ENCODE peak calls at places on chromosomes 12 and 14, in ten cellular contexts. One of them, this sample, is unnamed.

GRCh38 chr14:73752297-73752992 is 38.3 kb upstream of the PNMA1 start:
- DNase-seq in ovary: peak
- DNase-seq in H7: no peak
- DNase-seq in mesendoderm: peak
- DNase-seq in hepatocyte: no peak
- DNase-seq in tibial nerve: no peak
- DNase-seq in upper lobe of right lung: peak
- DNase-seq in naive thymus-derived CD4-positive, alpha-beta T cell: peak
- DNase-seq in fibroblast of lung: peak
- DNase-seq in fibroblast of pulmonary artery: peak
- DNase-seq in this sample: peak

GRCh38 chr14:89117017-89117416 is 292.6 kb downstream of the TTC8 start:
- DNase-seq in ovary: no peak
- DNase-seq in H7: no peak
- DNase-seq in mesendoderm: peak
- DNase-seq in hepatocyte: no peak
- DNase-seq in tibial nerve: no peak
- DNase-seq in upper lobe of right lung: no peak
- DNase-seq in naive thymus-derived CD4-positive, alpha-beta T cell: no peak
- DNase-seq in fibroblast of lung: no peak
- DNase-seq in fibroblast of pulmonary artery: no peak
- DNase-seq in this sample: no peak

GRCh38 chr14:44940944-44941343 is 20.8 kb downstream of the KLHL28 start:
- DNase-seq in ovary: no peak
- DNase-seq in H7: no peak
- DNase-seq in mesendoderm: no peak
- DNase-seq in hepatocyte: no peak
- DNase-seq in tibial nerve: no peak
- DNase-seq in upper lobe of right lung: no peak
- DNase-seq in naive thymus-derived CD4-positive, alpha-beta T cell: peak
- DNase-seq in fibroblast of lung: no peak
- DNase-seq in fibroblast of pulmonary artery: no peak
- DNase-seq in this sample: no peak

GRCh38 chr12:15393995-15394394 is 71.7 kb downstream of the PTPRO start:
- DNase-seq in ovary: no peak
- DNase-seq in H7: no peak
- DNase-seq in mesendoderm: no peak
- DNase-seq in hepatocyte: no peak
- DNase-seq in tibial nerve: no peak
- DNase-seq in upper lobe of right lung: no peak
- DNase-seq in naive thymus-derived CD4-positive, alpha-beta T cell: no peak
- DNase-seq in fibroblast of lung: no peak
- DNase-seq in fibroblast of pulmonary artery: no peak
- DNase-seq in this sample: no peak

GRCh38 chr12:91914701-91915100 is 230.9 kb downstream of the BTG1 start:
- DNase-seq in ovary: no peak
- DNase-seq in H7: no peak
- DNase-seq in mesendoderm: no peak
- DNase-seq in hepatocyte: no peak
- DNase-seq in tibial nerve: no peak
- DNase-seq in upper lobe of right lung: no peak
- DNase-seq in naive thymus-derived CD4-positive, alpha-beta T cell: no peak
- DNase-seq in fibroblast of lung: no peak
- DNase-seq in fibroblast of pulmonary artery: no peak
- DNase-seq in this sample: no peak

GRCh38 chr14:52835122-52835903 is 43.9 kb upstream of the GNPNAT1 start:
- DNase-seq in ovary: no peak
- DNase-seq in H7: peak
- DNase-seq in mesendoderm: peak
- DNase-seq in hepatocyte: peak
- DNase-seq in tibial nerve: no peak
- DNase-seq in upper lobe of right lung: no peak
- DNase-seq in naive thymus-derived CD4-positive, alpha-beta T cell: no peak
- DNase-seq in fibroblast of lung: peak
- DNase-seq in fibroblast of pulmonary artery: peak
- DNase-seq in this sample: no peak

GRCh38 chr14:40100544-40101196 is 668.4 kb upstream of the FBXO33 start:
- DNase-seq in ovary: no peak
- DNase-seq in H7: no peak
- DNase-seq in mesendoderm: no peak
- DNase-seq in hepatocyte: no peak
- DNase-seq in tibial nerve: no peak
- DNase-seq in upper lobe of right lung: no peak
- DNase-seq in naive thymus-derived CD4-positive, alpha-beta T cell: no peak
- DNase-seq in fibroblast of lung: no peak
- DNase-seq in fibroblast of pulmonary artery: no peak
- DNase-seq in this sample: no peak

GRCh38 chr14:99412122-99413061 is 68.3 kb downstream of the SETD3 start:
- DNase-seq in ovary: no peak
- DNase-seq in H7: peak
- DNase-seq in mesendoderm: peak
- DNase-seq in hepatocyte: no peak
- DNase-seq in tibial nerve: no peak
- DNase-seq in upper lobe of right lung: no peak
- DNase-seq in naive thymus-derived CD4-positive, alpha-beta T cell: no peak
- DNase-seq in fibroblast of lung: peak
- DNase-seq in fibroblast of pulmonary artery: peak
- DNase-seq in this sample: no peak

GRCh38 chr12:15562263-15562662 is 226.9 kb downstream of the EPS8 start:
- DNase-seq in ovary: no peak
- DNase-seq in H7: no peak
- DNase-seq in mesendoderm: no peak
- DNase-seq in hepatocyte: no peak
- DNase-seq in tibial nerve: no peak
- DNase-seq in upper lobe of right lung: no peak
- DNase-seq in naive thymus-derived CD4-positive, alpha-beta T cell: peak
- DNase-seq in fibroblast of lung: no peak
- DNase-seq in fibroblast of pulmonary artery: no peak
- DNase-seq in this sample: no peak

GRCh38 chr12:110776410-110776809 is 33.7 kb upstream of the PPP1CC start:
- DNase-seq in ovary: no peak
- DNase-seq in H7: no peak
- DNase-seq in mesendoderm: no peak
- DNase-seq in hepatocyte: no peak
- DNase-seq in tibial nerve: no peak
- DNase-seq in upper lobe of right lung: no peak
- DNase-seq in naive thymus-derived CD4-positive, alpha-beta T cell: no peak
- DNase-seq in fibroblast of lung: no peak
- DNase-seq in fibroblast of pulmonary artery: no peak
- DNase-seq in this sample: peak

GRCh38 chr14:69045857-69046351 is 66.8 kb upstream of the ACTN1 start:
- DNase-seq in ovary: peak
- DNase-seq in H7: peak
- DNase-seq in mesendoderm: no peak
- DNase-seq in hepatocyte: no peak
- DNase-seq in tibial nerve: no peak
- DNase-seq in upper lobe of right lung: no peak
- DNase-seq in naive thymus-derived CD4-positive, alpha-beta T cell: no peak
- DNase-seq in fibroblast of lung: peak
- DNase-seq in fibroblast of pulmonary artery: peak
- DNase-seq in this sample: no peak

GRCh38 chr14:56205906-56206305 is 87.7 kb downstream of the PELI2 start:
- DNase-seq in ovary: no peak
- DNase-seq in H7: no peak
- DNase-seq in mesendoderm: no peak
- DNase-seq in hepatocyte: no peak
- DNase-seq in tibial nerve: no peak
- DNase-seq in upper lobe of right lung: no peak
- DNase-seq in naive thymus-derived CD4-positive, alpha-beta T cell: no peak
- DNase-seq in fibroblast of lung: no peak
- DNase-seq in fibroblast of pulmonary artery: no peak
- DNase-seq in this sample: no peak

GRCh38 chr14:43172899-43173548 is 1334.1 kb downstream of the FSCB start:
- DNase-seq in ovary: no peak
- DNase-seq in H7: no peak
- DNase-seq in mesendoderm: no peak
- DNase-seq in hepatocyte: peak
- DNase-seq in tibial nerve: no peak
- DNase-seq in upper lobe of right lung: no peak
- DNase-seq in naive thymus-derived CD4-positive, alpha-beta T cell: no peak
- DNase-seq in fibroblast of lung: no peak
- DNase-seq in fibroblast of pulmonary artery: peak
- DNase-seq in this sample: no peak

GRCh38 chr14:104140463-104141331 is 2.3 kb downstream of the KIF26A start:
- DNase-seq in ovary: peak
- DNase-seq in H7: peak
- DNase-seq in mesendoderm: no peak
- DNase-seq in hepatocyte: no peak
- DNase-seq in tibial nerve: no peak
- DNase-seq in upper lobe of right lung: peak
- DNase-seq in naive thymus-derived CD4-positive, alpha-beta T cell: no peak
- DNase-seq in fibroblast of lung: no peak
- DNase-seq in fibroblast of pulmonary artery: no peak
- DNase-seq in this sample: no peak

GRCh38 chr12:101637936-101638335 is 43.2 kb downstream of the MYBPC1 start:
- DNase-seq in ovary: no peak
- DNase-seq in H7: no peak
- DNase-seq in mesendoderm: no peak
- DNase-seq in hepatocyte: no peak
- DNase-seq in tibial nerve: no peak
- DNase-seq in upper lobe of right lung: no peak
- DNase-seq in naive thymus-derived CD4-positive, alpha-beta T cell: no peak
- DNase-seq in fibroblast of lung: no peak
- DNase-seq in fibroblast of pulmonary artery: no peak
- DNase-seq in this sample: no peak

GRCh38 chr12:52243774-52244614 is 11.0 kb downstream of the KRT7 start:
- DNase-seq in ovary: peak
- DNase-seq in H7: peak
- DNase-seq in mesendoderm: no peak
- DNase-seq in hepatocyte: peak
- DNase-seq in tibial nerve: peak
- DNase-seq in upper lobe of right lung: peak
- DNase-seq in naive thymus-derived CD4-positive, alpha-beta T cell: peak
- DNase-seq in fibroblast of lung: peak
- DNase-seq in fibroblast of pulmonary artery: peak
- DNase-seq in this sample: peak
- H3K4me3 ChIP-seq in ovary: no peak
- H3K4me3 ChIP-seq in H7: no peak
- H3K4me3 ChIP-seq in mesendoderm: no peak
- H3K4me3 ChIP-seq in hepatocyte: no peak
- H3K4me3 ChIP-seq in tibial nerve: no peak
- H3K4me3 ChIP-seq in upper lobe of right lung: no peak
- H3K4me3 ChIP-seq in naive thymus-derived CD4-positive, alpha-beta T cell: no peak
- H3K4me3 ChIP-seq in fibroblast of lung: no peak
- H3K4me3 ChIP-seq in fibroblast of pulmonary artery: no peak
- H3K4me3 ChIP-seq in this sample: no peak

GRCh38 chr14:25121342-25122129 is 71.6 kb upstream of the STXBP6 start:
- DNase-seq in ovary: no peak
- DNase-seq in H7: no peak
- DNase-seq in mesendoderm: peak
- DNase-seq in hepatocyte: peak
- DNase-seq in tibial nerve: no peak
- DNase-seq in upper lobe of right lung: no peak
- DNase-seq in naive thymus-derived CD4-positive, alpha-beta T cell: no peak
- DNase-seq in fibroblast of lung: peak
- DNase-seq in fibroblast of pulmonary artery: peak
- DNase-seq in this sample: no peak

GRCh38 chr14:25120261-25120660 is 70.3 kb upstream of the STXBP6 start:
- DNase-seq in ovary: no peak
- DNase-seq in H7: no peak
- DNase-seq in mesendoderm: no peak
- DNase-seq in hepatocyte: no peak
- DNase-seq in tibial nerve: no peak
- DNase-seq in upper lobe of right lung: no peak
- DNase-seq in naive thymus-derived CD4-positive, alpha-beta T cell: no peak
- DNase-seq in fibroblast of lung: peak
- DNase-seq in fibroblast of pulmonary artery: no peak
- DNase-seq in this sample: no peak

GRCh38 chr14:25122843-25123242 is 72.9 kb upstream of the STXBP6 start:
- DNase-seq in ovary: no peak
- DNase-seq in H7: no peak
- DNase-seq in mesendoderm: no peak
- DNase-seq in hepatocyte: no peak
- DNase-seq in tibial nerve: no peak
- DNase-seq in upper lobe of right lung: no peak
- DNase-seq in naive thymus-derived CD4-positive, alpha-beta T cell: no peak
- DNase-seq in fibroblast of lung: no peak
- DNase-seq in fibroblast of pulmonary artery: no peak
- DNase-seq in this sample: no peak

GRCh38 chr14:25118671-25119070 is 68.7 kb upstream of the STXBP6 start:
- DNase-seq in ovary: no peak
- DNase-seq in H7: no peak
- DNase-seq in mesendoderm: no peak
- DNase-seq in hepatocyte: no peak
- DNase-seq in tibial nerve: no peak
- DNase-seq in upper lobe of right lung: no peak
- DNase-seq in naive thymus-derived CD4-positive, alpha-beta T cell: no peak
- DNase-seq in fibroblast of lung: no peak
- DNase-seq in fibroblast of pulmonary artery: no peak
- DNase-seq in this sample: no peak

DNA sequence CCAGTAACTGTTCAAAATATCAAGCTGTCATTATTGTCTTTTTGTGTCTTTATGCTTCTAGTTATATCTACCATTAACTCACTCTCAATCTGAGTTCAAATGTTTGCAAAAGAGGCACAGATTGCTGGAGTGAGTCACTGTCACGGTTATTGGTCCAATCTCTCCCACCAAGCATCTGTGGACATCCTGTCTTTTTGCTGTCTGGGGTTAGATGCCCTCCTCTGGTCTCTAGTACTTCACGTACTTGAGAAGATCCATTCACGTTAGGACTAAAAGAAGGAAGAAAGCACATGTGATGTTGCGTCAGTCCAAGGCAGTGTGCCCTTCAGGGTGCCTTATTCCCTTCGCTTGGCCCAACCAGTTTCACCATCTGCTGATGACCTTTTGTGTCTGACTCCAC is 72.2 kb upstream of the STXBP6 start:
- DNase-seq in ovary: no peak
- DNase-seq in H7: no peak
- DNase-seq in mesendoderm: no peak
- DNase-seq in hepatocyte: no peak
- DNase-seq in tibial nerve: no peak
- DNase-seq in upper lobe of right lung: no peak
- DNase-seq in naive thymus-derived CD4-positive, alpha-beta T cell: no peak
- DNase-seq in fibroblast of lung: no peak
- DNase-seq in fibroblast of pulmonary artery: peak
- DNase-seq in this sample: no peak
- H3K4me3 ChIP-seq in ovary: no peak
- H3K4me3 ChIP-seq in H7: no peak
- H3K4me3 ChIP-seq in mesendoderm: no peak
- H3K4me3 ChIP-seq in hepatocyte: no peak
- H3K4me3 ChIP-seq in tibial nerve: no peak
- H3K4me3 ChIP-seq in upper lobe of right lung: no peak
- H3K4me3 ChIP-seq in naive thymus-derived CD4-positive, alpha-beta T cell: no peak
- H3K4me3 ChIP-seq in fibroblast of lung: no peak
- H3K4me3 ChIP-seq in fibroblast of pulmonary artery: no peak
- H3K4me3 ChIP-seq in this sample: no peak

GRCh38 chr12:59403259-59403932 is 192.4 kb upstream of the SLC16A7 start:
- DNase-seq in ovary: no peak
- DNase-seq in H7: peak
- DNase-seq in mesendoderm: peak
- DNase-seq in hepatocyte: peak
- DNase-seq in tibial nerve: peak
- DNase-seq in upper lobe of right lung: no peak
- DNase-seq in naive thymus-derived CD4-positive, alpha-beta T cell: peak
- DNase-seq in fibroblast of lung: peak
- DNase-seq in fibroblast of pulmonary artery: peak
- DNase-seq in this sample: no peak
- H3K4me3 ChIP-seq in ovary: no peak
- H3K4me3 ChIP-seq in H7: no peak
- H3K4me3 ChIP-seq in mesendoderm: no peak
- H3K4me3 ChIP-seq in hepatocyte: no peak
- H3K4me3 ChIP-seq in tibial nerve: peak
- H3K4me3 ChIP-seq in upper lobe of right lung: no peak
- H3K4me3 ChIP-seq in naive thymus-derived CD4-positive, alpha-beta T cell: no peak
- H3K4me3 ChIP-seq in fibroblast of lung: peak
- H3K4me3 ChIP-seq in fibroblast of pulmonary artery: peak
- H3K4me3 ChIP-seq in this sample: no peak

GRCh38 chr12:104297477-104298113 is 5.9 kb upstream of the EID3 start:
- DNase-seq in ovary: no peak
- DNase-seq in H7: no peak
- DNase-seq in mesendoderm: no peak
- DNase-seq in hepatocyte: no peak
- DNase-seq in tibial nerve: no peak
- DNase-seq in upper lobe of right lung: no peak
- DNase-seq in naive thymus-derived CD4-positive, alpha-beta T cell: no peak
- DNase-seq in fibroblast of lung: peak
- DNase-seq in fibroblast of pulmonary artery: peak
- DNase-seq in this sample: no peak
- H3K4me3 ChIP-seq in ovary: no peak
- H3K4me3 ChIP-seq in H7: no peak
- H3K4me3 ChIP-seq in mesendoderm: no peak
- H3K4me3 ChIP-seq in hepatocyte: no peak
- H3K4me3 ChIP-seq in tibial nerve: no peak
- H3K4me3 ChIP-seq in upper lobe of right lung: no peak
- H3K4me3 ChIP-seq in naive thymus-derived CD4-positive, alpha-beta T cell: no peak
- H3K4me3 ChIP-seq in fibroblast of lung: peak
- H3K4me3 ChIP-seq in fibroblast of pulmonary artery: no peak
- H3K4me3 ChIP-seq in this sample: no peak

This sample was measured in Peyer's patch.